ENCODE peak calls at places on chromosomes 7 and 10, in four cellular contexts. One of them, this sample, is unnamed.

GRCh38 chr7:116122972-116123595 is 87.3 kb upstream of the TES start:
- DNase-seq in T-helper 2 cell: peak
- DNase-seq in anterior cingulate cortex: no peak
- DNase-seq in OCI-M1: peak
- DNase-seq in this sample: no peak

GRCh38 chr7:158019726-158020705 is 567.6 kb downstream of the PTPRN2 start:
- DNase-seq in T-helper 2 cell: no peak
- DNase-seq in anterior cingulate cortex: no peak
- DNase-seq in OCI-M1: no peak
- DNase-seq in this sample: no peak

GRCh38 chr10:63256047-63256773 is 123.1 kb downstream of the NRBF2 start:
- DNase-seq in T-helper 2 cell: no peak
- DNase-seq in OCI-M1: peak
- DNase-seq in anterior cingulate cortex: no peak
- DNase-seq in this sample: no peak

GRCh38 chr7:129189661-129190310 is 1.4 kb downstream of the SMO start:
- DNase-seq in OCI-M1: no peak
- DNase-seq in T-helper 2 cell: no peak
- DNase-seq in anterior cingulate cortex: no peak
- DNase-seq in this sample: no peak

GRCh38 chr7:34939175-34939574 is 98.1 kb downstream of the DPY19L1 start:
- DNase-seq in anterior cingulate cortex: no peak
- DNase-seq in T-helper 2 cell: no peak
- DNase-seq in OCI-M1: no peak
- DNase-seq in this sample: no peak

GRCh38 chr10:128440513-128441160 is 314.4 kb upstream of the MKI67 start:
- DNase-seq in T-helper 2 cell: no peak
- DNase-seq in OCI-M1: no peak
- DNase-seq in anterior cingulate cortex: no peak
- DNase-seq in this sample: no peak

GRCh38 chr7:127504715-127505114 is 80.7 kb downstream of the GCC1 start:
- DNase-seq in T-helper 2 cell: peak
- DNase-seq in OCI-M1: peak
- DNase-seq in anterior cingulate cortex: no peak
- DNase-seq in this sample: no peak

GRCh38 chr10:103765168-103765567 is 90.2 kb downstream of the SH3PXD2A start:
- DNase-seq in T-helper 2 cell: peak
- DNase-seq in anterior cingulate cortex: no peak
- DNase-seq in OCI-M1: no peak
- DNase-seq in this sample: no peak

GRCh38 chr10:46229144-46229563 is 57.6 kb upstream of the ANTXRL start:
- DNase-seq in anterior cingulate cortex: no peak
- DNase-seq in OCI-M1: peak
- DNase-seq in T-helper 2 cell: peak
- DNase-seq in this sample: no peak

GRCh38 chr10:78779339-78779955 is 289.3 kb upstream of the ZMIZ1 start:
- DNase-seq in T-helper 2 cell: no peak
- DNase-seq in OCI-M1: no peak
- DNase-seq in anterior cingulate cortex: no peak
- DNase-seq in this sample: no peak

GRCh38 chr7:134954197-134955082 is 31.9 kb upstream of the AGBL3 start:
- DNase-seq in OCI-M1: peak
- DNase-seq in T-helper 2 cell: peak
- DNase-seq in anterior cingulate cortex: no peak
- DNase-seq in this sample: peak

GRCh38 chr10:6074489-6075301 is 12.5 kb upstream of the IL2RA start:
- DNase-seq in OCI-M1: peak
- DNase-seq in T-helper 2 cell: peak
- DNase-seq in anterior cingulate cortex: no peak
- DNase-seq in this sample: no peak

GRCh38 chr7:41472427-41473125 is 230.3 kb downstream of the INHBA start:
- DNase-seq in T-helper 2 cell: no peak
- DNase-seq in anterior cingulate cortex: no peak
- DNase-seq in OCI-M1: no peak
- DNase-seq in this sample: no peak

GRCh38 chr7:70266186-70266585 is 667.9 kb downstream of the AUTS2 start:
- DNase-seq in T-helper 2 cell: no peak
- DNase-seq in anterior cingulate cortex: no peak
- DNase-seq in OCI-M1: no peak
- DNase-seq in this sample: no peak

GRCh38 chr7:42409296-42409695 is 172.3 kb upstream of the GLI3 start:
- DNase-seq in OCI-M1: no peak
- DNase-seq in anterior cingulate cortex: no peak
- DNase-seq in T-helper 2 cell: no peak
- DNase-seq in this sample: no peak

GRCh38 chr10:70890917-70891431 is 2.6 kb upstream of the PCBD1 start:
- DNase-seq in OCI-M1: peak
- DNase-seq in anterior cingulate cortex: peak
- DNase-seq in T-helper 2 cell: no peak
- DNase-seq in this sample: no peak

GRCh38 chr7:54877683-54878082 is 118.7 kb upstream of the SEC61G start:
- DNase-seq in T-helper 2 cell: no peak
- DNase-seq in anterior cingulate cortex: no peak
- DNase-seq in OCI-M1: no peak
- DNase-seq in this sample: no peak

GRCh38 chr7:159083698-159084068 is 61.0 kb downstream of the VIPR2 start:
- DNase-seq in anterior cingulate cortex: no peak
- DNase-seq in T-helper 2 cell: no peak
- DNase-seq in OCI-M1: no peak
- DNase-seq in this sample: no peak

GRCh38 chr7:100167912-100168323 is 499 bp downstream of the GAL3ST4 start:
- DNase-seq in OCI-M1: peak
- DNase-seq in T-helper 2 cell: no peak
- DNase-seq in anterior cingulate cortex: no peak
- DNase-seq in this sample: no peak

GRCh38 chr7:81399461-81399860 is 370.4 kb downstream of the HGF start:
- DNase-seq in T-helper 2 cell: no peak
- DNase-seq in OCI-M1: peak
- DNase-seq in anterior cingulate cortex: no peak
- DNase-seq in this sample: no peak

GRCh38 chr7:38448076-38448475 is 174.6 kb upstream of the TARP start:
- DNase-seq in T-helper 2 cell: peak
- DNase-seq in anterior cingulate cortex: no peak
- DNase-seq in OCI-M1: no peak
- DNase-seq in this sample: no peak

GRCh38 chr7:91164948-91165845 is 99.0 kb upstream of the FZD1 start:
- DNase-seq in OCI-M1: no peak
- DNase-seq in anterior cingulate cortex: no peak
- DNase-seq in T-helper 2 cell: no peak
- DNase-seq in this sample: peak

GRCh38 chr7:134450296-134451000 is 8.5 kb downstream of the AKR1B1 start:
- DNase-seq in OCI-M1: no peak
- DNase-seq in T-helper 2 cell: no peak
- DNase-seq in anterior cingulate cortex: no peak
- DNase-seq in this sample: no peak

GRCh38 chr10:47295411-47295810 is 4.6 kb upstream of the GDF10 start:
- DNase-seq in OCI-M1: no peak
- DNase-seq in anterior cingulate cortex: no peak
- DNase-seq in T-helper 2 cell: no peak
- DNase-seq in this sample: no peak

GRCh38 chr7:44307301-44307900 is 18.0 kb downstream of the CAMK2B start:
- DNase-seq in anterior cingulate cortex: no peak
- DNase-seq in OCI-M1: peak
- DNase-seq in T-helper 2 cell: peak
- DNase-seq in this sample: no peak

GRCh38 chr7:98761225-98761624 is 108.6 kb downstream of the TMEM130 start:
- DNase-seq in OCI-M1: no peak
- DNase-seq in T-helper 2 cell: no peak
- DNase-seq in anterior cingulate cortex: no peak
- DNase-seq in this sample: no peak

GRCh38 chr10:4947635-4948596 is 15.3 kb upstream of the AKR1C1 start:
- DNase-seq in anterior cingulate cortex: no peak
- DNase-seq in T-helper 2 cell: no peak
- DNase-seq in OCI-M1: no peak
- DNase-seq in this sample: no peak

GRCh38 chr7:43568529-43568928 is 14.4 kb upstream of the STK17A start:
- DNase-seq in anterior cingulate cortex: no peak
- DNase-seq in T-helper 2 cell: no peak
- DNase-seq in OCI-M1: no peak
- DNase-seq in this sample: no peak

GRCh38 chr10:133293810-133294119 is 14.9 kb downstream of the TUBGCP2 start:
- DNase-seq in T-helper 2 cell: no peak
- DNase-seq in anterior cingulate cortex: no peak
- DNase-seq in OCI-M1: no peak
- DNase-seq in this sample: no peak

GRCh38 chr7:79317728-79318127 is 135.7 kb downstream of the MAGI2 start:
- DNase-seq in anterior cingulate cortex: no peak
- DNase-seq in OCI-M1: no peak
- DNase-seq in T-helper 2 cell: no peak
- DNase-seq in this sample: no peak

GRCh38 chr10:88996927-88997326 is 6.3 kb downstream of the FAS start:
- DNase-seq in anterior cingulate cortex: no peak
- DNase-seq in OCI-M1: peak
- DNase-seq in T-helper 2 cell: no peak
- DNase-seq in this sample: peak

GRCh38 chr10:102710604-102711003 is 3.6 kb downstream of the ARL3 start:
- DNase-seq in anterior cingulate cortex: no peak
- DNase-seq in T-helper 2 cell: peak
- DNase-seq in OCI-M1: peak
- DNase-seq in this sample: no peak

GRCh38 chr10:88491314-88491713 is 91.8 kb downstream of the RNLS start:
- DNase-seq in anterior cingulate cortex: no peak
- DNase-seq in T-helper 2 cell: no peak
- DNase-seq in OCI-M1: peak
- DNase-seq in this sample: no peak

GRCh38 chr7:99624487-99624886 is 7.7 kb downstream of the ZSCAN25 start:
- DNase-seq in anterior cingulate cortex: no peak
- DNase-seq in T-helper 2 cell: peak
- DNase-seq in OCI-M1: no peak
- DNase-seq in this sample: no peak

GRCh38 chr7:126569402-126569801 is 683.3 kb downstream of the GRM8 start:
- DNase-seq in anterior cingulate cortex: no peak
- DNase-seq in T-helper 2 cell: no peak
- DNase-seq in OCI-M1: no peak
- DNase-seq in this sample: peak

GRCh38 chr7:46559194-46559576 is 638.1 kb upstream of the IGFBP3 start:
- DNase-seq in OCI-M1: no peak
- DNase-seq in anterior cingulate cortex: no peak
- DNase-seq in T-helper 2 cell: no peak
- DNase-seq in this sample: no peak

GRCh38 chr10:13118784-13119133 is 18.8 kb downstream of the OPTN start:
- DNase-seq in anterior cingulate cortex: no peak
- DNase-seq in T-helper 2 cell: no peak
- DNase-seq in OCI-M1: no peak
- DNase-seq in this sample: no peak

GRCh38 chr7:37577901-37578300 is 105.7 kb upstream of the GPR141 start:
- DNase-seq in anterior cingulate cortex: no peak
- DNase-seq in OCI-M1: no peak
- DNase-seq in T-helper 2 cell: no peak
- DNase-seq in this sample: no peak